ENCODE peak calls at places on chromosomes 13 and 19, in nine cellular contexts. V, S, Y, L, Z, J, R, G and Q are unnamed samples.

GRCh38 chr19:55161571-55162322 is 4.2 kb upstream of the TNNI3 start:
- DNase-seq in V (no peak), S (no peak), Y (no peak), L (no peak), Z (no peak), J (no peak), R (no peak), G (no peak), Q (no peak)

GRCh38 chr19:48836089-48837017 is at the start of gene HSD17B14:
- DNase-seq in V (no peak), S (peak; percentile 38), Y (no peak), L (no peak), Z (no peak), J (no peak), R (no peak), G (peak; percentile 49), Q (no peak)

GRCh38 chr19:1399079-1399478 is 2.3 kb downstream of the GAMT start:
- DNase-seq in V (no peak), S (no peak), Y (no peak), L (no peak), Z (no peak), J (no peak), R (no peak), G (no peak), Q (no peak)

GRCh38 chr19:6718741-6719539 is 1.5 kb downstream of the C3 start:
- DNase-seq in V (no peak), S (no peak), Y (no peak), L (no peak), Z (no peak), J (no peak), R (no peak), G (no peak), Q (no peak)

GRCh38 chr13:30934381-30934780 is 1.9 kb downstream of the TEX26 start:
- DNase-seq in V (no peak), S (no peak), Y (no peak), L (no peak), Z (no peak), J (no peak), R (no peak), G (no peak), Q (no peak)

GRCh38 chr13:48159436-48160225 is 64.7 kb upstream of the MED4 start:
- DNase-seq in V (no peak), S (peak; percentile 38), Y (no peak), L (no peak), Z (no peak), J (no peak), R (no peak), G (no peak), Q (no peak)

GRCh38 chr19:51784922-51785690 is 9.9 kb upstream of the FPR3 start:
- DNase-seq in V (no peak), S (peak; percentile 65), Y (no peak), L (no peak), Z (no peak), J (no peak), R (peak; percentile 61), G (peak; percentile 35), Q (no peak)

GRCh38 chr13:95494082-95494681 is 58.3 kb upstream of the CLDN10 start:
- DNase-seq in V (no peak), S (peak; percentile 52), Y (peak; percentile 66), L (no peak), Z (no peak), J (no peak), R (no peak), G (peak; percentile 55), Q (no peak)

GRCh38 chr13:40371531-40372125 is 294.8 kb downstream of the FOXO1 start:
- DNase-seq in V (no peak), S (no peak), Y (no peak), L (no peak), Z (no peak), J (no peak), R (no peak), G (peak; percentile 46), Q (peak; percentile 54)

GRCh38 chr13:29561918-29562317 is 33.6 kb downstream of the SLC7A1 start:
- DNase-seq in V (no peak), S (no peak), Y (peak; percentile 85), L (no peak), Z (no peak), J (no peak), R (no peak), G (no peak), Q (no peak)

GRCh38 chr13:113162783-113163685 is 4.6 kb downstream of the PROZ start:
- DNase-seq in V (no peak), S (no peak), Y (no peak), L (no peak), Z (no peak), J (no peak), R (no peak), G (no peak), Q (no peak)

GRCh38 chr19:46610851-46611770 is 10.0 kb downstream of the CALM3 start:
- DNase-seq in V (no peak), S (no peak), Y (no peak), L (no peak), Z (no peak), J (peak; percentile 40), R (no peak), G (peak; percentile 77), Q (no peak)

GRCh38 chr13:45782327-45783045 is 69.1 kb downstream of the SIAH3 start:
- DNase-seq in V (no peak), S (no peak), Y (no peak), L (no peak), Z (no peak), J (no peak), R (no peak), G (no peak), Q (peak; percentile 68)

GRCh38 chr13:24348385-24348784 is 39.0 kb downstream of the C1QTNF9 start:
- DNase-seq in V (no peak), S (no peak), Y (no peak), L (no peak), Z (no peak), J (no peak), R (no peak), G (no peak), Q (no peak)

GRCh38 chr19:44111910-44112463 is 1.2 kb upstream of the ZNF225 start:
- DNase-seq in V (no peak), S (peak; percentile 97), Y (no peak), L (no peak), Z (no peak), J (no peak), R (peak; percentile 16), G (peak; percentile 85), Q (no peak)

GRCh38 chr13:97967948-97968347 is 14.5 kb downstream of the IPO5 start:
- DNase-seq in V (no peak), S (peak; percentile 22), Y (no peak), L (no peak), Z (no peak), J (no peak), R (no peak), G (no peak), Q (no peak)

GRCh38 chr13:24116103-24116502 is 44.4 kb upstream of the SPATA13 start:
- DNase-seq in V (no peak), S (no peak), Y (no peak), L (no peak), Z (no peak), J (no peak), R (no peak), G (no peak), Q (no peak)

GRCh38 chr13:106851251-106851650 is 283.3 kb upstream of the ARGLU1 start:
- DNase-seq in V (no peak), S (peak; percentile 32), Y (no peak), L (no peak), Z (no peak), J (no peak), R (no peak), G (no peak), Q (no peak)

GRCh38 chr13:99528547-99528946 is 27.3 kb downstream of the TM9SF2 start:
- DNase-seq in V (peak; percentile 22), S (peak; percentile 13), Y (peak; percentile 25), L (no peak), Z (no peak), J (no peak), R (no peak), G (no peak), Q (no peak)

GRCh38 chr19:28737021-28737525 is 475.9 kb downstream of the UQCRFS1 start:
- DNase-seq in V (no peak), S (peak; percentile 31), Y (peak; percentile 25), L (no peak), Z (no peak), J (no peak), R (no peak), G (peak; percentile 23), Q (no peak)

GRCh38 chr13:49740870-49741269 is 49.6 kb upstream of the EBPL start:
- DNase-seq in V (no peak), S (no peak), Y (no peak), L (no peak), Z (no peak), J (no peak), R (no peak), G (no peak), Q (no peak)

GRCh38 chr19:35755550-35756371 is 1.1 kb downstream of the HSPB6 start:
- DNase-seq in V (peak; percentile 40), S (no peak), Y (no peak), L (peak; percentile 64), Z (peak; percentile 38), J (no peak), R (peak; percentile 83), G (peak; percentile 93), Q (no peak)

GRCh38 chr19:14198384-14199376 is 7.3 kb downstream of the ADGRL1 start:
- DNase-seq in V (no peak), S (no peak), Y (no peak), L (no peak), Z (no peak), J (no peak), R (no peak), G (peak; percentile 32), Q (no peak)

GRCh38 chr19:32828643-32829344 is 40.8 kb downstream of the SLC7A9 start:
- DNase-seq in V (no peak), S (no peak), Y (no peak), L (no peak), Z (no peak), J (no peak), R (no peak), G (no peak), Q (no peak)

GRCh38 chr19:484494-484893 is 11.8 kb upstream of the MADCAM1 start:
- DNase-seq in V (no peak), S (no peak), Y (no peak), L (no peak), Z (no peak), J (no peak), R (no peak), G (no peak), Q (no peak)

GRCh38 chr13:30905932-30906383 is at the start of gene MEDAG:
- DNase-seq in V (no peak), S (no peak), Y (peak; percentile 78), L (peak; percentile 38), Z (no peak), J (no peak), R (no peak), G (peak; percentile 54), Q (no peak)

GRCh38 chr13:97395437-97396136 is 38.4 kb upstream of the RAP2A start:
- DNase-seq in V (no peak), S (peak; percentile 42), Y (no peak), L (no peak), Z (no peak), J (no peak), R (no peak), G (peak; percentile 13), Q (no peak)

GRCh38 chr19:900302-901111 is 7.2 kb downstream of the RNU6-9 start:
- DNase-seq in V (peak; percentile 28), S (peak; percentile 40), Y (no peak), L (no peak), Z (peak; percentile 31), J (no peak), R (no peak), G (no peak), Q (no peak)

GRCh38 chr19:16461630-16462051 is 10.1 kb downstream of the EPS15L1 start:
- DNase-seq in V (no peak), S (no peak), Y (no peak), L (no peak), Z (no peak), J (no peak), R (no peak), G (no peak), Q (no peak)

GRCh38 chr19:18612051-18612771 is 459 bp upstream of the TMEM59L start:
- DNase-seq in V (no peak), S (no peak), Y (no peak), L (no peak), Z (no peak), J (no peak), R (no peak), G (no peak), Q (no peak)

GRCh38 chr19:47719047-47719885 is 6.0 kb downstream of the EHD2 start:
- DNase-seq in V (no peak), S (peak; percentile 87), Y (peak; percentile 75), L (peak; percentile 84), Z (no peak), J (peak; percentile 77), R (peak; percentile 87), G (peak; percentile 100), Q (peak; percentile 98)